ENCODE peak calls at places on chromosomes 11 and 22, in eight cellular contexts. One of them, this sample, is unnamed.

GRCh38 chr11:1887451-1888346 is 4.0 kb downstream of the PRR33 start:
- DNase-seq in CD8-positive, alpha-beta T cell: peak; percentile 8
- DNase-seq in GM03348: no peak
- DNase-seq in stimulated activated CD8-positive, alpha-beta memory T cell treated with anti-CD3 and anti-CD28 coated beads, Interleukin-15, amount 100 ng/mL, for 48 hours: no peak
- DNase-seq in effector memory CD8-positive, alpha-beta T cell: no peak
- DNase-seq in activated naive CD4-positive, alpha-beta T cell treated with anti-CD3 and anti-CD28 coated beads for 36 hours: no peak
- DNase-seq in T47D: no peak
- DNase-seq in ecto neural progenitor cell: no peak
- DNase-seq in this sample: no peak

GRCh38 chr11:64372802-64373597 is 14.0 kb downstream of the RPS6KA4 start:
- DNase-seq in effector memory CD8-positive, alpha-beta T cell: no peak
- DNase-seq in ecto neural progenitor cell: peak; percentile 65
- DNase-seq in activated naive CD4-positive, alpha-beta T cell treated with anti-CD3 and anti-CD28 coated beads for 36 hours: no peak
- DNase-seq in T47D: no peak
- DNase-seq in CD8-positive, alpha-beta T cell: no peak
- DNase-seq in GM03348: peak; percentile 49
- DNase-seq in stimulated activated CD8-positive, alpha-beta memory T cell treated with anti-CD3 and anti-CD28 coated beads, Interleukin-15, amount 100 ng/mL, for 48 hours: no peak
- DNase-seq in this sample: peak; percentile 51

GRCh38 chr22:46538816-46539163 is 1.4 kb upstream of the CELSR1 start:
- DNase-seq in GM03348: peak; percentile 76
- DNase-seq in ecto neural progenitor cell: peak; percentile 49
- DNase-seq in CD8-positive, alpha-beta T cell: no peak
- DNase-seq in stimulated activated CD8-positive, alpha-beta memory T cell treated with anti-CD3 and anti-CD28 coated beads, Interleukin-15, amount 100 ng/mL, for 48 hours: no peak
- DNase-seq in effector memory CD8-positive, alpha-beta T cell: no peak
- DNase-seq in activated naive CD4-positive, alpha-beta T cell treated with anti-CD3 and anti-CD28 coated beads for 36 hours: peak; percentile 15
- DNase-seq in T47D: no peak
- DNase-seq in this sample: no peak

GRCh38 chr11:61170566-61170965 is 9.3 kb upstream of the VPS37C start:
- DNase-seq in T47D: no peak
- DNase-seq in stimulated activated CD8-positive, alpha-beta memory T cell treated with anti-CD3 and anti-CD28 coated beads, Interleukin-15, amount 100 ng/mL, for 48 hours: no peak
- DNase-seq in ecto neural progenitor cell: no peak
- DNase-seq in CD8-positive, alpha-beta T cell: no peak
- DNase-seq in activated naive CD4-positive, alpha-beta T cell treated with anti-CD3 and anti-CD28 coated beads for 36 hours: no peak
- DNase-seq in GM03348: no peak
- DNase-seq in effector memory CD8-positive, alpha-beta T cell: no peak
- DNase-seq in this sample: no peak

GRCh38 chr11:108618529-108618928 is 25.0 kb upstream of the EXPH5 start:
- DNase-seq in effector memory CD8-positive, alpha-beta T cell: no peak
- DNase-seq in stimulated activated CD8-positive, alpha-beta memory T cell treated with anti-CD3 and anti-CD28 coated beads, Interleukin-15, amount 100 ng/mL, for 48 hours: no peak
- DNase-seq in CD8-positive, alpha-beta T cell: no peak
- DNase-seq in ecto neural progenitor cell: no peak
- DNase-seq in activated naive CD4-positive, alpha-beta T cell treated with anti-CD3 and anti-CD28 coated beads for 36 hours: no peak
- DNase-seq in T47D: no peak
- DNase-seq in GM03348: no peak
- DNase-seq in this sample: no peak

GRCh38 chr22:48622891-48623545 is 1204.7 kb downstream of the BRD1 start:
- DNase-seq in stimulated activated CD8-positive, alpha-beta memory T cell treated with anti-CD3 and anti-CD28 coated beads, Interleukin-15, amount 100 ng/mL, for 48 hours: no peak
- DNase-seq in activated naive CD4-positive, alpha-beta T cell treated with anti-CD3 and anti-CD28 coated beads for 36 hours: no peak
- DNase-seq in GM03348: no peak
- DNase-seq in CD8-positive, alpha-beta T cell: no peak
- DNase-seq in T47D: no peak
- DNase-seq in ecto neural progenitor cell: no peak
- DNase-seq in effector memory CD8-positive, alpha-beta T cell: no peak
- DNase-seq in this sample: no peak

GRCh38 chr11:16148301-16148787 is 208.0 kb downstream of the SOX6 start:
- DNase-seq in T47D: no peak
- DNase-seq in ecto neural progenitor cell: peak; percentile 47
- DNase-seq in GM03348: no peak
- DNase-seq in stimulated activated CD8-positive, alpha-beta memory T cell treated with anti-CD3 and anti-CD28 coated beads, Interleukin-15, amount 100 ng/mL, for 48 hours: no peak
- DNase-seq in effector memory CD8-positive, alpha-beta T cell: no peak
- DNase-seq in activated naive CD4-positive, alpha-beta T cell treated with anti-CD3 and anti-CD28 coated beads for 36 hours: no peak
- DNase-seq in CD8-positive, alpha-beta T cell: no peak
- DNase-seq in this sample: no peak

GRCh38 chr11:9600651-9601040 is 27.2 kb downstream of the WEE1 start:
- DNase-seq in ecto neural progenitor cell: no peak
- DNase-seq in T47D: no peak
- DNase-seq in GM03348: no peak
- DNase-seq in stimulated activated CD8-positive, alpha-beta memory T cell treated with anti-CD3 and anti-CD28 coated beads, Interleukin-15, amount 100 ng/mL, for 48 hours: no peak
- DNase-seq in CD8-positive, alpha-beta T cell: no peak
- DNase-seq in effector memory CD8-positive, alpha-beta T cell: no peak
- DNase-seq in activated naive CD4-positive, alpha-beta T cell treated with anti-CD3 and anti-CD28 coated beads for 36 hours: peak; percentile 45
- DNase-seq in this sample: no peak

GRCh38 chr11:16902182-16902581 is 112.0 kb downstream of the PLEKHA7 start:
- DNase-seq in stimulated activated CD8-positive, alpha-beta memory T cell treated with anti-CD3 and anti-CD28 coated beads, Interleukin-15, amount 100 ng/mL, for 48 hours: peak; percentile 16
- DNase-seq in ecto neural progenitor cell: no peak
- DNase-seq in activated naive CD4-positive, alpha-beta T cell treated with anti-CD3 and anti-CD28 coated beads for 36 hours: peak; percentile 67
- DNase-seq in CD8-positive, alpha-beta T cell: no peak
- DNase-seq in GM03348: no peak
- DNase-seq in effector memory CD8-positive, alpha-beta T cell: no peak
- DNase-seq in T47D: no peak
- DNase-seq in this sample: no peak

GRCh38 chr11:75802022-75802912 is 12.7 kb upstream of the UVRAG start:
- DNase-seq in T47D: no peak
- DNase-seq in CD8-positive, alpha-beta T cell: no peak
- DNase-seq in activated naive CD4-positive, alpha-beta T cell treated with anti-CD3 and anti-CD28 coated beads for 36 hours: no peak
- DNase-seq in stimulated activated CD8-positive, alpha-beta memory T cell treated with anti-CD3 and anti-CD28 coated beads, Interleukin-15, amount 100 ng/mL, for 48 hours: no peak
- DNase-seq in GM03348: no peak
- DNase-seq in ecto neural progenitor cell: no peak
- DNase-seq in effector memory CD8-positive, alpha-beta T cell: no peak
- DNase-seq in this sample: no peak

GRCh38 chr11:109815529-109816105 is 277.6 kb upstream of the ZC3H12C start:
- DNase-seq in T47D: no peak
- DNase-seq in activated naive CD4-positive, alpha-beta T cell treated with anti-CD3 and anti-CD28 coated beads for 36 hours: no peak
- DNase-seq in stimulated activated CD8-positive, alpha-beta memory T cell treated with anti-CD3 and anti-CD28 coated beads, Interleukin-15, amount 100 ng/mL, for 48 hours: no peak
- DNase-seq in CD8-positive, alpha-beta T cell: no peak
- DNase-seq in effector memory CD8-positive, alpha-beta T cell: no peak
- DNase-seq in GM03348: no peak
- DNase-seq in ecto neural progenitor cell: no peak
- DNase-seq in this sample: no peak

GRCh38 chr11:129695543-129696308 is 119.9 kb upstream of the TMEM45B start:
- DNase-seq in CD8-positive, alpha-beta T cell: peak; percentile 69
- DNase-seq in effector memory CD8-positive, alpha-beta T cell: peak; percentile 45
- DNase-seq in activated naive CD4-positive, alpha-beta T cell treated with anti-CD3 and anti-CD28 coated beads for 36 hours: peak; percentile 80
- DNase-seq in ecto neural progenitor cell: peak; percentile 87
- DNase-seq in stimulated activated CD8-positive, alpha-beta memory T cell treated with anti-CD3 and anti-CD28 coated beads, Interleukin-15, amount 100 ng/mL, for 48 hours: peak; percentile 58
- DNase-seq in GM03348: peak; percentile 61
- DNase-seq in T47D: peak; percentile 58
- DNase-seq in this sample: peak; percentile 51

GRCh38 chr11:104146421-104146820 is 17.5 kb downstream of the PDGFD start:
- DNase-seq in effector memory CD8-positive, alpha-beta T cell: no peak
- DNase-seq in CD8-positive, alpha-beta T cell: no peak
- DNase-seq in ecto neural progenitor cell: no peak
- DNase-seq in activated naive CD4-positive, alpha-beta T cell treated with anti-CD3 and anti-CD28 coated beads for 36 hours: no peak
- DNase-seq in stimulated activated CD8-positive, alpha-beta memory T cell treated with anti-CD3 and anti-CD28 coated beads, Interleukin-15, amount 100 ng/mL, for 48 hours: no peak
- DNase-seq in T47D: no peak
- DNase-seq in GM03348: peak; percentile 5
- DNase-seq in this sample: no peak

GRCh38 chr11:117094776-117095175 is 3.5 kb downstream of the SIK3 start:
- DNase-seq in CD8-positive, alpha-beta T cell: no peak
- DNase-seq in GM03348: peak; percentile 47
- DNase-seq in stimulated activated CD8-positive, alpha-beta memory T cell treated with anti-CD3 and anti-CD28 coated beads, Interleukin-15, amount 100 ng/mL, for 48 hours: no peak
- DNase-seq in activated naive CD4-positive, alpha-beta T cell treated with anti-CD3 and anti-CD28 coated beads for 36 hours: no peak
- DNase-seq in T47D: no peak
- DNase-seq in effector memory CD8-positive, alpha-beta T cell: no peak
- DNase-seq in ecto neural progenitor cell: no peak
- DNase-seq in this sample: no peak

GRCh38 chr11:122046846-122047245 is 69.2 kb downstream of the BLID start:
- DNase-seq in CD8-positive, alpha-beta T cell: no peak
- DNase-seq in activated naive CD4-positive, alpha-beta T cell treated with anti-CD3 and anti-CD28 coated beads for 36 hours: no peak
- DNase-seq in effector memory CD8-positive, alpha-beta T cell: no peak
- DNase-seq in T47D: no peak
- DNase-seq in GM03348: peak; percentile 31
- DNase-seq in ecto neural progenitor cell: no peak
- DNase-seq in stimulated activated CD8-positive, alpha-beta memory T cell treated with anti-CD3 and anti-CD28 coated beads, Interleukin-15, amount 100 ng/mL, for 48 hours: no peak
- DNase-seq in this sample: no peak

GRCh38 chr11:7672276-7672959 is 882 bp downstream of the CYB5R2 start:
- DNase-seq in CD8-positive, alpha-beta T cell: no peak
- DNase-seq in T47D: no peak
- DNase-seq in activated naive CD4-positive, alpha-beta T cell treated with anti-CD3 and anti-CD28 coated beads for 36 hours: no peak
- DNase-seq in stimulated activated CD8-positive, alpha-beta memory T cell treated with anti-CD3 and anti-CD28 coated beads, Interleukin-15, amount 100 ng/mL, for 48 hours: no peak
- DNase-seq in effector memory CD8-positive, alpha-beta T cell: no peak
- DNase-seq in ecto neural progenitor cell: no peak
- DNase-seq in GM03348: no peak
- DNase-seq in this sample: no peak

GRCh38 chr11:105738972-105739574 is 129.2 kb downstream of the GRIA4 start:
- DNase-seq in GM03348: no peak
- DNase-seq in effector memory CD8-positive, alpha-beta T cell: no peak
- DNase-seq in activated naive CD4-positive, alpha-beta T cell treated with anti-CD3 and anti-CD28 coated beads for 36 hours: no peak
- DNase-seq in ecto neural progenitor cell: no peak
- DNase-seq in T47D: no peak
- DNase-seq in stimulated activated CD8-positive, alpha-beta memory T cell treated with anti-CD3 and anti-CD28 coated beads, Interleukin-15, amount 100 ng/mL, for 48 hours: no peak
- DNase-seq in CD8-positive, alpha-beta T cell: no peak
- DNase-seq in this sample: no peak

GRCh38 chr22:36365020-36365411 is 22.8 kb downstream of the MYH9 start:
- DNase-seq in GM03348: peak; percentile 75
- DNase-seq in ecto neural progenitor cell: no peak
- DNase-seq in effector memory CD8-positive, alpha-beta T cell: peak; percentile 88
- DNase-seq in CD8-positive, alpha-beta T cell: peak; percentile 90
- DNase-seq in stimulated activated CD8-positive, alpha-beta memory T cell treated with anti-CD3 and anti-CD28 coated beads, Interleukin-15, amount 100 ng/mL, for 48 hours: peak; percentile 85
- DNase-seq in T47D: no peak
- DNase-seq in activated naive CD4-positive, alpha-beta T cell treated with anti-CD3 and anti-CD28 coated beads for 36 hours: peak; percentile 98
- DNase-seq in this sample: no peak

GRCh38 chr11:13947379-13947778 is 15.1 kb upstream of the SPON1 start:
- DNase-seq in GM03348: no peak
- DNase-seq in ecto neural progenitor cell: no peak
- DNase-seq in CD8-positive, alpha-beta T cell: no peak
- DNase-seq in stimulated activated CD8-positive, alpha-beta memory T cell treated with anti-CD3 and anti-CD28 coated beads, Interleukin-15, amount 100 ng/mL, for 48 hours: no peak
- DNase-seq in effector memory CD8-positive, alpha-beta T cell: no peak
- DNase-seq in activated naive CD4-positive, alpha-beta T cell treated with anti-CD3 and anti-CD28 coated beads for 36 hours: no peak
- DNase-seq in T47D: no peak
- DNase-seq in this sample: no peak

GRCh38 chr11:102974552-102975280 is 19.2 kb upstream of the MMP13 start:
- DNase-seq in T47D: no peak
- DNase-seq in activated naive CD4-positive, alpha-beta T cell treated with anti-CD3 and anti-CD28 coated beads for 36 hours: no peak
- DNase-seq in CD8-positive, alpha-beta T cell: no peak
- DNase-seq in GM03348: peak; percentile 49
- DNase-seq in ecto neural progenitor cell: no peak
- DNase-seq in stimulated activated CD8-positive, alpha-beta memory T cell treated with anti-CD3 and anti-CD28 coated beads, Interleukin-15, amount 100 ng/mL, for 48 hours: no peak
- DNase-seq in effector memory CD8-positive, alpha-beta T cell: no peak
- DNase-seq in this sample: no peak

GRCh38 chr11:69333906-69334305 is 40.0 kb downstream of the MYEOV start:
- DNase-seq in GM03348: no peak
- DNase-seq in effector memory CD8-positive, alpha-beta T cell: no peak
- DNase-seq in stimulated activated CD8-positive, alpha-beta memory T cell treated with anti-CD3 and anti-CD28 coated beads, Interleukin-15, amount 100 ng/mL, for 48 hours: no peak
- DNase-seq in ecto neural progenitor cell: peak; percentile 29
- DNase-seq in activated naive CD4-positive, alpha-beta T cell treated with anti-CD3 and anti-CD28 coated beads for 36 hours: no peak
- DNase-seq in CD8-positive, alpha-beta T cell: no peak
- DNase-seq in T47D: no peak
- DNase-seq in this sample: no peak

GRCh38 chr11:9250139-9250582 is 15.0 kb downstream of the DENND5A start:
- DNase-seq in stimulated activated CD8-positive, alpha-beta memory T cell treated with anti-CD3 and anti-CD28 coated beads, Interleukin-15, amount 100 ng/mL, for 48 hours: no peak
- DNase-seq in CD8-positive, alpha-beta T cell: peak; percentile 46
- DNase-seq in ecto neural progenitor cell: no peak
- DNase-seq in effector memory CD8-positive, alpha-beta T cell: no peak
- DNase-seq in T47D: no peak
- DNase-seq in activated naive CD4-positive, alpha-beta T cell treated with anti-CD3 and anti-CD28 coated beads for 36 hours: peak; percentile 52
- DNase-seq in GM03348: no peak
- DNase-seq in this sample: no peak

GRCh38 chr11:133977067-133977681 is 20.4 kb upstream of the IGSF9B start:
- DNase-seq in activated naive CD4-positive, alpha-beta T cell treated with anti-CD3 and anti-CD28 coated beads for 36 hours: no peak
- DNase-seq in stimulated activated CD8-positive, alpha-beta memory T cell treated with anti-CD3 and anti-CD28 coated beads, Interleukin-15, amount 100 ng/mL, for 48 hours: no peak
- DNase-seq in T47D: no peak
- DNase-seq in ecto neural progenitor cell: no peak
- DNase-seq in CD8-positive, alpha-beta T cell: no peak
- DNase-seq in GM03348: no peak
- DNase-seq in effector memory CD8-positive, alpha-beta T cell: no peak
- DNase-seq in this sample: no peak

GRCh38 chr11:62020661-62021060 is 53.2 kb upstream of the FTH1 start:
- DNase-seq in activated naive CD4-positive, alpha-beta T cell treated with anti-CD3 and anti-CD28 coated beads for 36 hours: no peak
- DNase-seq in effector memory CD8-positive, alpha-beta T cell: no peak
- DNase-seq in ecto neural progenitor cell: no peak
- DNase-seq in GM03348: no peak
- DNase-seq in CD8-positive, alpha-beta T cell: no peak
- DNase-seq in stimulated activated CD8-positive, alpha-beta memory T cell treated with anti-CD3 and anti-CD28 coated beads, Interleukin-15, amount 100 ng/mL, for 48 hours: no peak
- DNase-seq in T47D: no peak
- DNase-seq in this sample: no peak

GRCh38 chr11:110338684-110339083 is 42.3 kb upstream of the RDX start:
- DNase-seq in GM03348: no peak
- DNase-seq in effector memory CD8-positive, alpha-beta T cell: no peak
- DNase-seq in stimulated activated CD8-positive, alpha-beta memory T cell treated with anti-CD3 and anti-CD28 coated beads, Interleukin-15, amount 100 ng/mL, for 48 hours: no peak
- DNase-seq in activated naive CD4-positive, alpha-beta T cell treated with anti-CD3 and anti-CD28 coated beads for 36 hours: no peak
- DNase-seq in CD8-positive, alpha-beta T cell: no peak
- DNase-seq in T47D: no peak
- DNase-seq in ecto neural progenitor cell: no peak
- DNase-seq in this sample: no peak

GRCh38 chr22:43377486-43377995 is 34.3 kb upstream of the MPPED1 start:
- DNase-seq in stimulated activated CD8-positive, alpha-beta memory T cell treated with anti-CD3 and anti-CD28 coated beads, Interleukin-15, amount 100 ng/mL, for 48 hours: no peak
- DNase-seq in CD8-positive, alpha-beta T cell: no peak
- DNase-seq in GM03348: no peak
- DNase-seq in effector memory CD8-positive, alpha-beta T cell: no peak
- DNase-seq in ecto neural progenitor cell: no peak
- DNase-seq in activated naive CD4-positive, alpha-beta T cell treated with anti-CD3 and anti-CD28 coated beads for 36 hours: no peak
- DNase-seq in T47D: no peak
- DNase-seq in this sample: no peak

GRCh38 chr11:131672191-131672590 is 301.8 kb downstream of the NTM start:
- DNase-seq in ecto neural progenitor cell: no peak
- DNase-seq in GM03348: no peak
- DNase-seq in T47D: no peak
- DNase-seq in CD8-positive, alpha-beta T cell: no peak
- DNase-seq in activated naive CD4-positive, alpha-beta T cell treated with anti-CD3 and anti-CD28 coated beads for 36 hours: no peak
- DNase-seq in effector memory CD8-positive, alpha-beta T cell: no peak
- DNase-seq in stimulated activated CD8-positive, alpha-beta memory T cell treated with anti-CD3 and anti-CD28 coated beads, Interleukin-15, amount 100 ng/mL, for 48 hours: no peak
- DNase-seq in this sample: no peak

GRCh38 chr22:45543243-45543642 is 40.6 kb downstream of the FBLN1 start:
- DNase-seq in activated naive CD4-positive, alpha-beta T cell treated with anti-CD3 and anti-CD28 coated beads for 36 hours: no peak
- DNase-seq in stimulated activated CD8-positive, alpha-beta memory T cell treated with anti-CD3 and anti-CD28 coated beads, Interleukin-15, amount 100 ng/mL, for 48 hours: no peak
- DNase-seq in GM03348: no peak
- DNase-seq in effector memory CD8-positive, alpha-beta T cell: no peak
- DNase-seq in T47D: no peak
- DNase-seq in CD8-positive, alpha-beta T cell: no peak
- DNase-seq in ecto neural progenitor cell: no peak
- DNase-seq in this sample: no peak